ENCODE peak calls at places on chromosomes 6 and 20, in eight cellular contexts. A, G, E, U, T, J, Y and N are unnamed samples.

GRCh38 chr20:45377191-45377775 is 842 bp downstream of the TP53TG5 start:
- DNase-seq in A (no peak), G (no peak), E (no peak), U (no peak), T (no peak), J (no peak), Y (no peak), N (no peak)

GRCh38 chr20:49541733-49542513 is 26.0 kb downstream of the PTGIS start:
- DNase-seq in A (peak), G (peak), E (no peak), U (peak), T (peak), J (peak), Y (peak), N (peak)

GRCh38 chr20:49593441-49594142 is 25.7 kb upstream of the PTGIS start:
- DNase-seq in A (no peak), G (no peak), E (no peak), U (no peak), T (no peak), J (no peak), Y (no peak), N (no peak)

GRCh38 chr6:78483141-78483540 is 384.2 kb upstream of the IRAK1BP1 start:
- DNase-seq in A (no peak), G (no peak), E (no peak), U (no peak), T (no peak), J (no peak), Y (no peak), N (no peak)

GRCh38 chr20:39829713-39830112 is 859.3 kb downstream of the MAFB start:
- DNase-seq in A (no peak), G (peak), E (no peak), U (no peak), T (no peak), J (no peak), Y (no peak), N (no peak)

GRCh38 chr6:152948150-152948768 is 34.6 kb downstream of the FBXO5 start:
- DNase-seq in A (peak), G (no peak), E (no peak), U (no peak), T (peak), J (peak), Y (peak), N (no peak)

GRCh38 chr20:31712564-31713311 is 9.9 kb downstream of the BCL2L1 start:
- DNase-seq in A (peak), G (peak), E (peak), U (peak), T (peak), J (peak), Y (peak), N (no peak)

GRCh38 chr6:30101423-30101938 is 11.4 kb downstream of the TRIM31 start:
- DNase-seq in A (no peak), G (no peak), E (no peak), U (no peak), T (no peak), J (no peak), Y (peak), N (no peak)

GRCh38 chr6:167270499-167271307 is 20.4 kb upstream of the UNC93A start:
- DNase-seq in A (no peak), G (no peak), E (no peak), U (no peak), T (no peak), J (no peak), Y (no peak), N (no peak)

GRCh38 chr6:103047567-103047966 is 1654.1 kb downstream of the GRIK2 start:
- DNase-seq in A (no peak), G (no peak), E (no peak), U (no peak), T (no peak), J (no peak), Y (no peak), N (no peak)

GRCh38 chr20:25626779-25627178 is 3.0 kb upstream of the NANP start:
- DNase-seq in A (no peak), G (no peak), E (no peak), U (no peak), T (no peak), J (no peak), Y (no peak), N (no peak)

GRCh38 chr6:156828280-156828703 is 51.1 kb downstream of the ARID1B start:
- DNase-seq in A (peak), G (no peak), E (no peak), U (peak), T (peak), J (peak), Y (peak), N (no peak)

GRCh38 chr6:113856011-113856551 is 1.1 kb upstream of the MARCKS start:
- DNase-seq in A (peak), G (peak), E (no peak), U (no peak), T (peak), J (no peak), Y (peak), N (no peak)

GRCh38 chr6:169827372-169827771 is 76.0 kb downstream of the ERMARD start:
- DNase-seq in A (no peak), G (no peak), E (no peak), U (no peak), T (no peak), J (no peak), Y (no peak), N (no peak)

GRCh38 chr6:69933239-69933638 is 66.9 kb downstream of the COL19A1 start:
- DNase-seq in A (peak), G (no peak), E (no peak), U (no peak), T (peak), J (no peak), Y (no peak), N (no peak)

GRCh38 chr20:59770851-59771250 is 162.6 kb downstream of the SYCP2 start:
- DNase-seq in A (no peak), G (no peak), E (no peak), U (no peak), T (no peak), J (no peak), Y (no peak), N (no peak)

GRCh38 chr6:17703256-17703694 is 3.5 kb downstream of the NUP153 start:
- DNase-seq in A (peak), G (no peak), E (no peak), U (peak), T (peak), J (no peak), Y (peak), N (no peak)

GRCh38 chr6:70059047-70059719 is 192.8 kb downstream of the COL19A1 start:
- DNase-seq in A (no peak), G (no peak), E (no peak), U (no peak), T (no peak), J (no peak), Y (no peak), N (no peak)

DNA sequence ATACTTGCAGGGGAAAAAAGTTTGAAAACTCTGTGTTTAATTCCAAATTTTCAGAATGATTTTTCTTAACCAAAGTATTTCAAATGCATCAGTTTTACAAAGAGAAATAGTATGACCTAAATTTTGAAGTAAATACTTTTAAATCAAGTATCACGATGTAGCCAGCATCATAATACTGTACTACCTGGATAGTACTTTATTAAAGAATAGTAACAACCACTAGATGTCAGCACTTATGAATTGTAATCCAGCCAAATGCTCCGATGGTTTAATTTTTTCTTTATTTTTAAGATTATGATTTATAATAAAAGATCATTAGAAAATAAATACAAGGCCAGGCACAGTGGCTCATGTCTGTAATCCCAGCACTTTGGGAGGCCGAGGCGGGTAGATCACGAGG is 37.2 kb upstream of the HACE1 start:
- DNase-seq in A (peak), G (no peak), E (no peak), U (no peak), T (no peak), J (no peak), Y (peak), N (no peak)
- TF ChIP-seq CTCF in A (peak), G (no peak), E (no peak), U (no peak), T (peak), J (no peak), Y (peak), N (no peak)

DNA sequence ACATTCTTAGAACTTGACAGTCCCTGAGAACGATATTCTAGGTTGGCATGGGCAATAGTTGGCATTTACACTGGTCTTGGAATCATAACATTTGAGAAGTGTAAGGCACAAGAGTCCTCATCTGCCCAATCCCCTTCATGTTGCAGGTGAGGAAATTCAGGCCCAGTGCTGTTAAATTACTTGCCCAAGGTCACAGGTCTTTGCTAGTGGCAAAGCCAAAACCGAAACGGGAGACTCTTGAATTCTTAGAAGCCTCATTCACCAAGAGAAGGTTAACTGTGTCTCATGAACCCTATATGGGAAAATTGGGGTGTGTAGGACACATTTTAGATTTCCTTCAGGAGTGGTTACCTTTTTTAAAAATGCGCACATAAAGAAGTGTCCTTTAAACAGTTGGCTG is 7.2 kb downstream of the E2F3 start:
- DNase-seq in A (no peak), G (no peak), E (no peak), U (no peak), T (no peak), J (no peak), Y (no peak), N (no peak)
- TF ChIP-seq CTCF in A (no peak), G (no peak), E (no peak), U (no peak), T (no peak), J (no peak), Y (no peak), N (no peak)

GRCh38 chr20:982754-983153 is 19.4 kb downstream of the RSPO4 start:
- DNase-seq in A (no peak), G (no peak), E (no peak), U (no peak), T (no peak), J (no peak), Y (no peak), N (no peak)
- TF ChIP-seq CTCF in A (no peak), G (no peak), E (no peak), U (no peak), T (no peak), J (no peak), Y (no peak), N (no peak)

GRCh38 chr6:126176266-126176665 is 163.6 kb upstream of the CENPW start:
- DNase-seq in A (peak), G (no peak), E (no peak), U (no peak), T (peak), J (no peak), Y (no peak), N (no peak)
- TF ChIP-seq CTCF in A (peak), G (no peak), E (no peak), U (no peak), T (peak), J (peak), Y (no peak), N (no peak)

DNA sequence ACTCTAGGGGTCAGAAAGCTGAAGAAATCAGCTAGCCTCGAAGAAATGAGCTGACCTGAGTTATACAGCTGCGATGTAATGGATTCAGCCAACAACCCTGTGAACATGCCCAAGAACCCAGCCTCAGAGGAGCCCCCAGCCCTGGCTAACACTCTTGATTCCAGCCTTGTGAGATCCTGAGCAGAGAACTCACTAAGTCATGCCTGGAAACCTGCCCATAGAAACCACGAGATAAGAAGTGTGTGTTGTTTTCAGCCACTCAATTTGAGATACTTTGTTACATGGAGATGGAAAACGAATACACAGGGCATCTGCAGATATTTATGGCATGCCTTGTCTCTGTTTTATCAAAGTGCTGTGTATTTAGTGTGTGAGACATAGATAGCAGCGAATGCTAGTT is 265.2 kb downstream of the QKI start:
- DNase-seq in A (peak), G (no peak), E (no peak), U (no peak), T (peak), J (peak), Y (no peak), N (no peak)
- TF ChIP-seq CTCF in A (no peak), G (no peak), E (no peak), U (no peak), T (no peak), J (no peak), Y (no peak), N (no peak)

GRCh38 chr6:12288211-12288618 is 1.9 kb upstream of the EDN1 start:
- DNase-seq in A (no peak), G (no peak), E (no peak), U (no peak), T (no peak), J (no peak), Y (no peak), N (no peak)

GRCh38 chr6:12280458-12280857 is 9.7 kb upstream of the EDN1 start:
- DNase-seq in A (peak), G (no peak), E (no peak), U (no peak), T (peak), J (no peak), Y (no peak), N (no peak)

GRCh38 chr6:12280901-12281300 is 9.3 kb upstream of the EDN1 start:
- DNase-seq in A (no peak), G (no peak), E (no peak), U (no peak), T (no peak), J (no peak), Y (no peak), N (no peak)

GRCh38 chr6:12286381-12287132 is 3.6 kb upstream of the EDN1 start:
- DNase-seq in A (peak), G (no peak), E (no peak), U (no peak), T (peak), J (no peak), Y (no peak), N (no peak)

GRCh38 chr6:12283904-12284303 is 6.3 kb upstream of the EDN1 start:
- DNase-seq in A (no peak), G (no peak), E (no peak), U (no peak), T (no peak), J (no peak), Y (no peak), N (no peak)
- TF ChIP-seq CTCF in A (no peak), G (no peak), E (no peak), U (no peak), T (no peak), J (no peak), Y (no peak), N (no peak)

DNA sequence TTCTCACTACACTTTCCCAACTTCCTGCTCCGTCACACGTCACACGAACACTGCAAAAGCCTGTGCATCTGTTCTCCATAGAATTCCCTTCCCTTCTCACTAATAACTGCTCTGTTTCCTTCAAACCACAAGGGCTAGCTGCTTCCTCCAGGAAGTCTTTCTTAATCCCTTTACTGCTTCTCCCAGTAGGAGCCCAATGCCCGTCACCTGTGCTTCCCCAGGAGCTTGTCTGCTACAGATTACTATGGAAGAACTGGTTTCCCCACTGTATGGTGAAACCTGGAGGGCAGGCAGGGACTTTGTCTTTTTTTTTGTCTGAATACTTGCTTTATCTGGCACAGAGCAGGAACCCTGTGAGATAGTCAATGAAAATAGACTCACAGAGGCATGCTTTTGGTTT is 444.7 kb upstream of the MAP3K7 start:
- DNase-seq in A (no peak), G (no peak), E (no peak), U (no peak), T (no peak), J (no peak), Y (no peak), N (no peak)
- TF ChIP-seq CTCF in A (no peak), G (no peak), E (no peak), U (no peak), T (no peak), J (no peak), Y (no peak), N (no peak)

GRCh38 chr20:63246490-63247284 is 7.6 kb downstream of the NKAIN4 start:
- DNase-seq in A (no peak), G (no peak), E (no peak), U (no peak), T (no peak), J (no peak), Y (no peak), N (no peak)
- TF ChIP-seq CTCF in A (no peak), G (no peak), E (no peak), U (no peak), T (no peak), J (no peak), Y (no peak), N (no peak)

DNA sequence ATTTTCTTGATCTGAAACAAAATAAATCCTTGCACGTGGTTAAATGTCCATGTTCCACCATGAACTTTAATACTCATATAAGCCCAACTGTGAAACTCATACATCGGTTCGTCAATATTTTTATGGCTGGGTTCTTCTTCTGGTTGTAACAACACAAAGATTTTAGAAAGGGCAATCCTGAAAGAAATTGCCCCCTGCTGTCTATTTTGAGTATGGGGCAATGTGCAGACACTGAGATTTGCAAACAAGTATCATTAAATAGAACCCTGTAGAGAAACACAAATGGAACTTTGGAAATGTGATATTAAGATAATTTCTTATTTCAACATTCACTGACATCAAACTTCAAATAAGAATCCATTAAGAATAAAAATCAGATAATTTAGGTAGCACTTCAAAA is 80.2 kb upstream of the PHACTR1 start:
- DNase-seq in A (peak), G (no peak), E (no peak), U (no peak), T (peak), J (no peak), Y (no peak), N (no peak)
- TF ChIP-seq CTCF in A (no peak), G (no peak), E (no peak), U (no peak), T (peak), J (no peak), Y (no peak), N (peak)

DNA sequence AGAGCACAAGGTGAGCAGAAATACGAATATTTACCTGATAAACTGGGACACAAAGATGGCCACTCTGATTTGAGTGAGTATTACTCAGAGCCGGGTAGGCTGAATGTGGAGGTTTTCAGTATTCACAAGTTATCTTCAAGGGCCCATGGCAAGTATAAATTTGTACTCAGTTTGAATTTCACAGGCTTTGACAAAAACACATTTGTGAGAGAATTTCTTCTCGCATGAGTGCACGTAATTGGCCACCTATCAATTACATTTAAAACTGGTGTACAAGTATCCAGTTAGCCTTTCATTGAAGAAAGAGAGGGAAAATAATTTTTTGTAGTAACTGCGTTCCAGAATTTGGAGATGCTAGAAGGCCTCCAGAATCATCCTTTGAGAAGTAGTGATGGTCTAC is 28.6 kb upstream of the RFPL4B start:
- DNase-seq in A (no peak), G (no peak), E (no peak), U (no peak), T (no peak), J (no peak), Y (no peak), N (no peak)
- TF ChIP-seq CTCF in A (no peak), G (no peak), E (no peak), U (no peak), T (no peak), J (no peak), Y (no peak), N (no peak)